ENCODE peak calls at places on chromosomes 3 and 15, in six cellular contexts. F, S, E, Q, K and W are unnamed samples.

GRCh38 chr3:161222662-161223061 is 1.6 kb downstream of the NMD3 start:
- DNase-seq in E (no peak), Q (peak), K (no peak), F (no peak), S (no peak), W (no peak)

GRCh38 chr15:66704019-66704782 is 2.2 kb downstream of the SMAD6 start:
- DNase-seq in F (no peak), E (no peak), S (no peak), K (no peak), Q (no peak), W (no peak)

GRCh38 chr15:36914962-36915808 is 185.2 kb downstream of the MEIS2 start:
- DNase-seq in S (no peak), Q (no peak), E (no peak), F (no peak), K (no peak), W (no peak)

GRCh38 chr15:37028609-37029287 is 71.6 kb downstream of the MEIS2 start:
- DNase-seq in S (no peak), E (no peak), K (no peak), Q (peak), F (no peak), W (no peak)

GRCh38 chr15:99511529-99511864 is 54.3 kb upstream of the MEF2A start:
- DNase-seq in Q (peak), F (no peak), K (peak), S (no peak), E (no peak), W (no peak)

GRCh38 chr3:27219127-27219860 is 149.9 kb downstream of the NEK10 start:
- DNase-seq in S (no peak), E (no peak), F (no peak), K (no peak), Q (peak), W (no peak)

GRCh38 chr15:40282144-40282869 is 557 bp downstream of the ANKRD63 start:
- DNase-seq in F (no peak), K (no peak), S (peak), Q (no peak), E (no peak), W (no peak)

GRCh38 chr3:168047190-168047795 is 48.4 kb downstream of the GOLIM4 start:
- DNase-seq in S (peak), Q (peak), F (peak), K (no peak), E (no peak), W (no peak)

GRCh38 chr3:13206799-13207577 is 133.8 kb upstream of the IQSEC1 start:
- DNase-seq in F (no peak), Q (no peak), E (no peak), K (no peak), S (no peak), W (peak)

GRCh38 chr3:103684956-103685355 is 1250.1 kb downstream of the ZPLD1 start:
- DNase-seq in E (no peak), F (no peak), Q (no peak), S (no peak), K (no peak), W (no peak)

GRCh38 chr15:72591361-72591760 is 63.1 kb upstream of the GOLGA6B start:
- DNase-seq in K (peak), F (no peak), E (no peak), Q (peak), S (no peak), W (no peak)

GRCh38 chr3:11651900-11652299 is 8.2 kb upstream of the VGLL4 start:
- DNase-seq in K (no peak), S (peak), Q (peak), E (no peak), F (peak), W (no peak)

GRCh38 chr3:129315386-129315991 is 36.8 kb downstream of the HMCES start:
- DNase-seq in Q (no peak), K (no peak), F (peak), E (no peak), S (peak), W (no peak)

GRCh38 chr3:45904931-45905330 is 18.6 kb downstream of the CCR9 start:
- DNase-seq in E (no peak), K (no peak), S (no peak), F (no peak), Q (no peak), W (no peak)

GRCh38 chr3:100024520-100025303 is 89.6 kb downstream of the FILIP1L start:
- DNase-seq in S (no peak), E (no peak), K (no peak), Q (no peak), F (no peak), W (no peak)

GRCh38 chr15:70099167-70099965 is 1.6 kb upstream of the TLE3 start:
- DNase-seq in S (peak), K (peak), Q (peak), F (peak), E (peak), W (peak)

GRCh38 chr3:108495717-108496116 is 14.7 kb downstream of the MYH15 start:
- DNase-seq in E (no peak), F (no peak), Q (no peak), S (no peak), K (no peak), W (no peak)

GRCh38 chr3:148307443-148307843 is 390.3 kb upstream of the AGTR1 start:
- DNase-seq in K (no peak), F (no peak), Q (no peak), S (no peak), E (no peak), W (no peak)

DNA sequence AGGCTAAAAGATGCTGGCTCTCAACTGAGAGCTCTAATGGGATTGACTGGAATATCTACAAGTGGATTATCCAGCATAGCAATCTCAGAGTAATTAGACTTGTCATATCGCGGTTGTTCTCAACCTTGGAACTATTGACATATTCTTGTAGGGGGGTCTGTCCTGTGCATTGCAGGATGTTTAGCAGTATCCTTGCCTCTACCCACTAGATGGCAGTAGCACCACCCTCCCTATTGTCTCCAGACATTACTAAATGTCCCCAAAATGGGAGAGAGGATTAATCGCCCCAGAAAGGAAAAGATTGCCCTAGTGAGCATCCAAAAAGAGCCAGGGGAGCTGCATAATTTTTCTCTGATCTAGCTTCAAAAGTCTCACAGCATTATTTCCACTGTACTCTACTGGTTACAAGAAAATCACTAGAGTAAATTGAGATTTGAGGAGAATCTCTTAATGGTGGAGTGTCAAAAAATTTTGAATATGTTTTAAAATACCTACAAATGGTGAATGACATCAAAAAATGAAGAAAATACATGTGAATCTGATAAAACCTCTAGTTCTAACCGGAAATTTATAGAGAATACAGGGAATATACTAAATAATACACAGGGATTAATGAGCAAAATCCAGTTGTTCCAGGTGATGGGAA is 388.2 kb upstream of the AGTR1 start:
- DNase-seq in Q (peak), K (no peak), F (peak), S (peak), E (no peak), W (no peak)
- TF ChIP-seq CTCF in Q (peak), K (peak), F (peak), S (peak), E (no peak), W (peak)

GRCh38 chr3:52892625-52893311 is 4.6 kb downstream of the STIMATE start:
- DNase-seq in F (peak), K (no peak), Q (peak), S (no peak), E (no peak), W (no peak)
- TF ChIP-seq CTCF in F (peak), K (no peak), Q (no peak), S (peak), E (no peak), W (no peak)

DNA sequence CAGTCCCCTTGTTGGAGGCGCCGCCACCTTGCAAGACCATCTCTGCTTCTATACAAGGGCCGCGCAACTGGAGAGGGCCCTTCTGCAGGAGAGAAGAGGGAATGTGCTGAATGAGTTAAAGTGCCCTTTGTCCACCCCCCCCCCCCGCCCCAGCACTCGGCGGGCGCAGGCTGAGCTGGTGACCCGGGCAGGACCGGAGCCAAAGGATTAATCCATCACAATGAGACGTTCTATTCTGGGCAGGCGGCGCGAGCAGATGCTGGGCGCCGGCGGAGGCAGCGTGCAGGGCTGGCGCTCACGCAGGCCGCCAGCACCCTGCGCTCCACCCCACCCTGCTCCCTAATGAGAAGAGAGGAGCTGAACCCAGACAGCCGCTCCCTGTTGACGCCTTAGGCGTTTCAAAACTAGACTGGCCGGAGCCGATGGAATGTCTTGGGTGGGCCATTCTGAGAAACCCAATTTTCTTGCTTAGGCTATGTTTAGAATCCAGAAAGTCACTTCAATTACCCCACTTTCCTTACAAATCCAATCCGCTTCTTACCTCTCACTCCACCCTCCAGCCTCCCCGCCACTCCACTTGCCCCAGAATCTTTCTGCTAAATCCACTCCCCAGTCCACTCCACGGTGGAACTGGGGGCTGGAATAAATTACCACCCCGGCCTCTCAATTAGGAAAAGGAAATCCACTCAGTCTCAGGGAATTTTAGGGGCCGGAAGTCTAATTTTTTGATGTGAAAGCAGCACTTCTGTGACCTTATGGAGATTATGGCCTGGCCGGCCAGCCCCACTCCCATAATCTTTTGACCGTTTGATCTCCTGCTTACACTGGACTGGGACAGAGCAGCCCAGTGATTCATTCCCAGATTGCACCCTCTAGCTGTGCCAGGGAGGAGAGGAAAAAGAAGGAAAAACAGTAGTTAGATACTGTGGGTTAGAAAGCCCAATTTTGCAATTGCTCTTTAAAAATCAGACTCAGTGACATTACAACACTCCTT is 32.7 kb downstream of the GJD2 start:
- DNase-seq in Q (peak), K (no peak), S (peak), F (no peak), E (no peak), W (no peak)
- TF ChIP-seq CTCF in Q (peak), K (no peak), S (no peak), F (no peak), E (peak), W (no peak)

DNA sequence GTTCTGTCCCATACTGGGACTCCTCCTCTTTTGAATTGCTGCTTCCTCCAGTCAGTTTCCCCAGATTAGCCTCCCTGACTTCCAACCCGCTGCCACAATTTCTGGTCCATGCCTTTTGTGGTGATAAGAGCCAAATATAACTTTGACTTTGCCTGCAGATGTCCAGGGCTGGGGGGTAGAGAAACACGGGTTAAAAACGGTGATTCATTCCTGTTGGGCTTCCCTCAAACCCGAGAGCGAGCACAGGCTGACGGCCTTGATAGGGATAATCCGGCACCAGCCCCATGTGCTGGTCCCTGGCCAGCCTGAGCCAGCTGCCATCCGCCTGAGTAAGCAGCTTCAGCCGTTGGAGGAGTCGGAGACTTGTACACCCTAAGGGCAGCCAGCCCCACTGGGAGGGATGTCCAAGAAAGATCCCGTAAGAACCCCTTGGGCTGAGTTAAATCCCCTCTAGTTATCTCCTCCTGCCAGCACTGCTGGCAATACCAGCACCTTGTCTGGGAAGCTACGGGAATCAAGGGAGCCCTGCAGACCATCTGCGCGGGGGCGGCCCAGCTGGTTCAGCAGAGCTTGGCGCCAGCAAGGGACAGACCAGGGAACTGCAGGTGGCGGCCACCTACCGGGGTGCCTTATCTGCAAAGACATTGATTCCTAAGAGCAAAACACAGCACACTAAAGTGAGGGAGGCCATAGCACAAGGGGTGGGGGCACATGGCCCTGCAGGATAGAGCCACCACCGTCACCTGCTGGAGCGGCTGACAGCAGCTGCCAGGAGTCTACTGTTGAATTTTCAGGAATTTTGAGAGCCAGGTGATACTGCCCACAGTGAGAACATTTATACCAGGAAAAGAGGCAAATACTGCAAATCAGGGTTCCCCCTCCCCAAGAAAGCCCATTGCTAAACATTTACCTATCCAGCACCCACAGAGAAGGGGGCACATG is 18.1 kb downstream of the CSPG4 start:
- DNase-seq in Q (peak), E (peak), K (peak), F (no peak), S (peak), W (no peak)
- TF ChIP-seq CTCF in Q (peak), E (peak), K (peak), F (peak), S (peak), W (peak)

DNA sequence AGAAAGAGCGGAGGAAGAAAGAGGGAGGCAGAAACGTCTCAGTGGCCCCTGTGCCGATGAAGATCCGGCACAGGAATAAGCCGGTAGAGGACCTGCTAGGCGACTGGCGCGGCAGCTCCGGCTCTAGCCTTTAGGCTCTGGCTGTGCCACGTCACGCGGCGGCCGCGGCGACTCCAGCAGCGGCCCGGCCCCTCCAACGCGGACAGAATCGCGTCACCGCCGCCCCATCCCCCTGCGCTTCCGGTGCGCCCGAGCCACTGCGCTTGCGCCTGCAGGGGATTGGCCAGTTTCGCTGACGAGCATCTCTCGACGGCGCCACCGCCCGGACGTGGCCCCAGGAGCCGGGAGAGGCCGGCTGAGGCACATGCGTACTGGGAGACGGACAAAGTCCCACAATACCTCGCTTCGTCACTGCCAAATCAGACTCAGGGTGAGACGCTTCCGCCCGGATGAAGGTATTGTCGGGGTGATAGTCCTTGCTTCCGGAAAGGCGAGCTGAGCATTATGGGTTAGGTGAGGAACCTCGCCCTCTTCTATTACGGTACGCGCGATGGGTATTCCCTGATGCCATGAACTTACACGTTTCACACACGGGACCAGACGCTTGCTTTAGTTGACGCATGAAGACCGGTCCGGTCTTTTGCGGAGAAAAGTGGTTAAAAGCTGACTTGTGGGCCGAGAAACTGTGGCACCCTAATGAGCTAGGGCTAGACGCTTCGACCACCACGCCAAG is at the start of gene ARF4:
- DNase-seq in S (peak), K (peak), E (peak), Q (peak), F (peak), W (peak)
- TF ChIP-seq CTCF in S (peak), K (peak), E (peak), Q (no peak), F (peak), W (peak)

GRCh38 chr3:10023587-10024310 is 2.5 kb upstream of the FANCD2 start:
- DNase-seq in Q (peak), F (no peak), S (no peak), K (no peak), E (no peak), W (no peak)

GRCh38 chr3:10025205-10026083 is 793 bp upstream of the FANCD2 start:
- DNase-seq in F (peak), E (no peak), Q (no peak), S (no peak), K (no peak), W (no peak)

GRCh38 chr3:10021856-10022775 is 4.1 kb upstream of the FANCD2 start:
- DNase-seq in E (no peak), K (no peak), F (no peak), S (no peak), Q (no peak), W (no peak)

GRCh38 chr3:10026084-10026890 is at the start of gene FANCD2:
- DNase-seq in K (no peak), E (peak), S (peak), F (peak), Q (peak), W (no peak)
- TF ChIP-seq CTCF in K (no peak), E (no peak), S (no peak), F (no peak), Q (no peak), W (peak)

DNA sequence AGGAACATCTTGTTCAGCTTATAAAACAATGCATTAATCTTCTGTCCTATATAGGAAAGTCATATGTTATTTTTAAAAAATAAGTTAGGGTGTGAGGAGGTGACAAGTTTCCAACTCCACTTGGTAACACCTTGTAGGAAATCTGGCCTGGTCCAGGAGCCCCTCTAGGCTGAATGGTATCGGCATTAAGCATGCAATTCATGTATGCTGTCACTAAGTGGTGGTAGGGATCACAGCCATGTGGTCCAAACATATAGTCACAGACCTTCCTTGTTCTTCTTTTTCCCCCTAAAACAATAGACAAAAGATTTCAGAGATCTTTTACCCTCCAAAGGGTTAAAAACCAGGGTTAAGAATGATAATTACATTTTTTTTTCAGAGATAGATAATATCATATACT is 4.2 kb upstream of the APBA2 start:
- DNase-seq in F (no peak), Q (no peak), E (no peak), K (no peak), S (no peak), W (no peak)
- TF ChIP-seq CTCF in F (no peak), Q (no peak), E (no peak), K (no peak), S (no peak), W (peak)

GRCh38 chr15:52677593-52677992 is 1.6 kb downstream of the ATOSA start:
- DNase-seq in Q (no peak), F (peak), K (no peak), E (no peak), S (no peak), W (no peak)

GRCh38 chr15:52679232-52680040 is at the start of gene ATOSA:
- DNase-seq in K (peak), Q (peak), E (peak), S (peak), F (peak), W (peak)

GRCh38 chr15:52680041-52680391 is 828 bp upstream of the ATOSA start:
- DNase-seq in Q (peak), S (no peak), E (no peak), F (peak), K (no peak), W (no peak)

GRCh38 chr15:52678036-52678467 is 1.1 kb downstream of the ATOSA start:
- DNase-seq in F (peak), K (no peak), Q (peak), E (peak), S (peak), W (no peak)

DNA sequence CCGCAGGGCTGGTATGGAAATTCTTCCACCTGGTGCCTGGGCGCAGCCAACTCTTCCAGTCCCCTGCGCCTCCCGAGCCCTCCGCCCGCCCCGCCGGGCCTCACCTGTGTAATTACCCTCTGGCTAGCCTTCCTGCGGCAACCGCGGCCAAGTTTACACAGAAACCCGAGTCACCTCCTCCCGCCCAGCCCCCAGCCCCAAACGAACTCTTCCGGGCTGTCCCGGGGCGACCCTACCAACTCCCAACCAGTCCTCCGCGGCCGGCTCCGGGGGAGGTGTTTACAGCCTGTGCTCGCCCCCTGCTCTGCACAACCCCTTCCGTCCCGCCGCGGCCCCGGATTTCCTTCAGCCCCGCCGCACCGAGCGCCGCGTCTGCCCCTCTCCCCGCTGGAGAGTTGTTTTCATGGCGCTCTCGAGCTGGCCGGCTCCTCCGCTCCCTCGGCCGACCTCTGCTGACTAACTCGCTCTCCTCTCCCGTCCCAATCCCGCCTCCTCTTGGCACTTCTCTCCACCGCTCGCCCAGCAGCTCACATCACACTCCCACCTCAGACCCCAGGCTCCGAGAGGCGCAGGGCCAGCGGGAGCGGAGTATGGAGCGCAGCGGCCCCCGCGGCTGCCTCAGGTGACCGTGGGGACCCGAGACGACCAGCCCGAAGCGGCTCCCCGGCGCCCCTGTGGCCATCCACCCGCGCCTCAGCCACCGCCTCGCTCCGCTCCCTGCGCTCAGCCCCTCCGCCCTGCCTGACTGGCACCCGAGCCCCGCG is 538 bp downstream of the ATOSA start:
- DNase-seq in K (no peak), F (peak), E (no peak), Q (peak), S (peak), W (peak)
- TF ChIP-seq CTCF in K (no peak), F (no peak), E (peak), Q (no peak), S (peak), W (peak)